ENCODE peak calls at places on chromosomes 2 and 18, in six cellular contexts. Y is IMR-90, R is H9, O is H1, A is mesenchymal stem cell, J is trophoblast cell. Q is an unnamed sample.

GRCh38 chr2:100630473-100630977 is 67.7 kb downstream of the PDCL3 start:
- DNase-seq in Y (no peak), R (no peak), O (no peak), A (no peak), J (no peak), Q (no peak)

GRCh38 chr2:116674188-116674587 is 1140.3 kb upstream of the DDX18 start:
- DNase-seq in Y (no peak), R (no peak), O (no peak), A (no peak), J (no peak), Q (no peak)

GRCh38 chr2:100786297-100786658 is 33.7 kb upstream of the NPAS2 start:
- DNase-seq in Y (peak), R (no peak), O (no peak), A (peak), J (peak), Q (no peak)

GRCh38 chr2:27191107-27191829 is 20.6 kb upstream of the ATRAID start:
- DNase-seq in Y (peak), R (peak), O (no peak), A (peak), J (peak), Q (peak)

GRCh38 chr2:176873403-176873802 is 339.2 kb upstream of the HNRNPA3 start:
- DNase-seq in Y (peak), R (no peak), O (no peak), A (no peak), J (no peak), Q (no peak)

GRCh38 chr2:30655211-30655610 is 152.0 kb downstream of the CAPN13 start:
- DNase-seq in Y (peak), R (no peak), O (no peak), A (peak), J (no peak), Q (no peak)

GRCh38 chr2:62440281-62440946 is 65.6 kb downstream of the TMEM17 start:
- DNase-seq in Y (no peak), R (no peak), O (no peak), A (no peak), J (no peak), Q (no peak)

GRCh38 chr2:44291281-44292248 is 16.3 kb downstream of the SLC3A1 start:
- DNase-seq in Y (peak), R (peak), O (no peak), A (peak), J (peak), Q (no peak)

GRCh38 chr18:68438983-68439382 is 275.9 kb downstream of the TMX3 start:
- DNase-seq in Y (peak), R (no peak), O (no peak), A (peak), J (peak), Q (peak)

GRCh38 chr18:59649575-59649974 is 47.6 kb downstream of the CCBE1 start:
- DNase-seq in Y (peak), R (no peak), O (no peak), A (no peak), J (no peak), Q (no peak)

GRCh38 chr18:56869189-56869777 is 218.1 kb downstream of the WDR7 start:
- DNase-seq in Y (peak), R (no peak), O (no peak), A (peak), J (peak), Q (no peak)

GRCh38 chr2:191946471-191947182 is 99.7 kb upstream of the CAVIN2 start:
- DNase-seq in Y (no peak), R (no peak), O (no peak), A (no peak), J (no peak), Q (no peak)

GRCh38 chr18:45780568-45780967 is 44.9 kb upstream of the SIGLEC15 start:
- DNase-seq in Y (peak), R (no peak), O (no peak), A (no peak), J (no peak), Q (no peak)

GRCh38 chr2:196939381-196939780 is 12.9 kb upstream of the PGAP1 start:
- DNase-seq in Y (peak), R (no peak), O (no peak), A (peak), J (peak), Q (no peak)

GRCh38 chr2:157093666-157094065 is 163.8 kb upstream of the GALNT5 start:
- DNase-seq in Y (no peak), R (no peak), O (no peak), A (no peak), J (no peak), Q (no peak)

GRCh38 chr2:189854956-189855355 is 70.7 kb downstream of the PMS1 start:
- DNase-seq in Y (peak), R (no peak), O (no peak), A (peak), J (no peak), Q (no peak)

GRCh38 chr2:169693344-169693743 is 861 bp downstream of the CFAP210 start:
- DNase-seq in Y (no peak), R (no peak), O (no peak), A (peak), J (peak), Q (no peak)

GRCh38 chr2:239082425-239082824 is 234.5 kb downstream of the TWIST2 start:
- DNase-seq in Y (no peak), R (no peak), O (no peak), A (no peak), J (no peak), Q (no peak)

GRCh38 chr2:128557841-128558241 is 239.2 kb upstream of the HS6ST1 start:
- DNase-seq in Y (peak), R (no peak), O (no peak), A (peak), J (peak), Q (no peak)

GRCh38 chr2:207243601-207244000 is 77.9 kb upstream of the KLF7 start:
- DNase-seq in Y (no peak), R (no peak), O (no peak), A (no peak), J (no peak), Q (no peak)

GRCh38 chr18:41761329-41762028 is 193.6 kb upstream of the PIK3C3 start:
- DNase-seq in Y (peak), R (no peak), O (no peak), A (peak), J (peak), Q (no peak)

GRCh38 chr2:88139203-88139702 is 11.4 kb upstream of the FABP1 start:
- DNase-seq in Y (no peak), R (no peak), O (no peak), A (no peak), J (no peak), Q (no peak)

GRCh38 chr2:90207454-90208058 is 1516.1 kb downstream of the RPIA start:
- DNase-seq in Y (no peak), R (no peak), O (no peak), A (no peak), J (peak), Q (no peak)

GRCh38 chr2:30235008-30235655 is 3.8 kb downstream of the LBH start:
- DNase-seq in Y (peak), R (no peak), O (no peak), A (no peak), J (no peak), Q (no peak)

GRCh38 chr2:238143239-238143951 is 4.9 kb downstream of the KLHL30 start:
- DNase-seq in Y (peak), R (no peak), O (no peak), A (peak), J (no peak), Q (no peak)

GRCh38 chr2:52765735-52766134 is 1001.9 kb upstream of the CHAC2 start:
- DNase-seq in Y (no peak), R (no peak), O (no peak), A (no peak), J (no peak), Q (no peak)

GRCh38 chr2:190084704-190085103 is 22.2 kb upstream of the MSTN start:
- DNase-seq in Y (no peak), R (no peak), O (no peak), A (no peak), J (no peak), Q (no peak)

GRCh38 chr2:48315847-48316194 is 214.1 kb upstream of the STON1 start:
- DNase-seq in Y (no peak), R (peak), O (no peak), A (no peak), J (peak), Q (peak)

DNA sequence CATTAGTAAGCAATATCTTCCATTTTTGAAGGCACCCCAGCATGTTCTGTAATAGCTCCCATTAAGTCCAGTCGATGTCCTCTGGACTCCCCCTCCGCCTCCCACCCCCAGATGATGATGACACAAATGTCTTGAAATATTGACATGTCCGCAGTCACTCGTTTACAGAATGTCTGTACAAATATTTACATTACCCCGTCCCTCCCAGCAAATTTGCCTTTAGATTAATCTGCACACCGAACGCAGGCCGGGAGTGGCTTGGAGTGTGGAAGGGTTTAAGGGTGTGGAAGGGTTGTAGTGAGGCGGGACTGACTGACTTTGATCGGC is 853 bp upstream of the OSBPL6 start:
- DNase-seq in Y (peak), R (no peak), O (no peak), A (no peak), J (no peak), Q (no peak)
- H3K18ac ChIP-seq in Y (no peak), R (no peak), O (no peak), A (peak), J (no peak), Q (peak)

GRCh38 chr2:46813680-46814079 is 101.9 kb downstream of the MCFD2 start:
- DNase-seq in Y (no peak), R (no peak), O (no peak), A (no peak), J (no peak), Q (no peak)

GRCh38 chr2:46814160-46814559 is 101.4 kb downstream of the MCFD2 start:
- DNase-seq in Y (peak), R (no peak), O (no peak), A (no peak), J (no peak), Q (no peak)

GRCh38 chr2:46813046-46813445 is 102.6 kb downstream of the MCFD2 start:
- DNase-seq in Y (peak), R (no peak), O (no peak), A (no peak), J (no peak), Q (no peak)

GRCh38 chr2:46811379-46812310 is 104.0 kb downstream of the MCFD2 start:
- DNase-seq in Y (no peak), R (no peak), O (no peak), A (no peak), J (no peak), Q (no peak)

DNA sequence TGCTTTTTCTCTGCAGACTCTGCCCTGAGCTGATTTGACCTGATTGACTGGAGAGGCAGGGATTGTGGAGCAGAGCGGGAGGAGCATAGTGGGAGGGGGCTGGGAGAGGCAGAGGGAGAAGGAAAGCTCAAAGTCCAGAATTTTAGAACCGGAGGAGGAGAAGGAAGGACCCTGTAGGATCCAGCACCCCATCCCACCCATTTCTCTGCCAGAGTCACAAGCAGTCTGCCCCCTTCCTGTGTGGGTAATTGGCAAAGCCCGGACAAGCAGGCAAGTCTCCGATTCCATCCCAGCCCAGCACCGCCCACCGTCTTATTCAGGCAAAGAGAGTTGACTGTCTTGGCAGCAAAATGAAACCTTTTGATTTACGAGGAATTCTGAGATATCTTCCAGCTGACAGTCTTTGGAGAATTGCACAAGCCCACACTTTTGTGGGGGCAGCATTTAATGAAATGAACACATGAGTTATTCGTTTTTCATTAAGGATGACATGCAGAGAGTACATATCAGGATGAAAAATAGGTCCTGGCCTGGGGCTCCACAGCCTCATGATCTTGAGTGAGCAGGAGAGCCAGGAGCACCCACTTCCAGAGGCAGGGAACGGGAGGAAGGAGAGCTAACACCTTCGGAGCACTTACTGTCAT is 103.1 kb downstream of the MCFD2 start:
- DNase-seq in Y (peak), R (no peak), O (no peak), A (no peak), J (no peak), Q (no peak)
- H2AFZ ChIP-seq in Y (peak), R (no peak), O (peak), A (no peak), J (no peak), Q (peak)

DNA sequence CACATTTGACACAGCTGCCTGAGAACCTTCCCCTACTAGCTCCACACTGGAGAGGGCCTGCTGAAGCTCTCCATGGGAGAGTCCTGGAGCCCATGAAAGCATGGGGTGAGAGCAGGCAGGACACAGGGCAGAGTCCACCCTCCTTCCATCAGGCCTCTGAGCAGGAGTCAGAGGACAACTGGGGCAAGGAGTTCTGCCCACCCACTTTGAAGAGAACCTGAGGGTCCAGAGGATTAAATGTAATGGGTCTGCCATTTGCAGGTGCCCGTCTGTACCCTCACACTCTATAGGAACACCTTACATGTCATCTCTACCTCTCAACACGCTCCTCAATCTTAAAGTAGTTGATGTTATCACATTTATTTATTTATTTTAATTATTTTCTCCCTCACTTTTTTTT is 10.4 kb downstream of the ADRA2B start:
- DNase-seq in Y (no peak), R (no peak), O (no peak), A (no peak), J (no peak), Q (no peak)
- H3K14ac ChIP-seq in Y (no peak), R (no peak), O (no peak), A (no peak), J (no peak), Q (no peak)

DNA sequence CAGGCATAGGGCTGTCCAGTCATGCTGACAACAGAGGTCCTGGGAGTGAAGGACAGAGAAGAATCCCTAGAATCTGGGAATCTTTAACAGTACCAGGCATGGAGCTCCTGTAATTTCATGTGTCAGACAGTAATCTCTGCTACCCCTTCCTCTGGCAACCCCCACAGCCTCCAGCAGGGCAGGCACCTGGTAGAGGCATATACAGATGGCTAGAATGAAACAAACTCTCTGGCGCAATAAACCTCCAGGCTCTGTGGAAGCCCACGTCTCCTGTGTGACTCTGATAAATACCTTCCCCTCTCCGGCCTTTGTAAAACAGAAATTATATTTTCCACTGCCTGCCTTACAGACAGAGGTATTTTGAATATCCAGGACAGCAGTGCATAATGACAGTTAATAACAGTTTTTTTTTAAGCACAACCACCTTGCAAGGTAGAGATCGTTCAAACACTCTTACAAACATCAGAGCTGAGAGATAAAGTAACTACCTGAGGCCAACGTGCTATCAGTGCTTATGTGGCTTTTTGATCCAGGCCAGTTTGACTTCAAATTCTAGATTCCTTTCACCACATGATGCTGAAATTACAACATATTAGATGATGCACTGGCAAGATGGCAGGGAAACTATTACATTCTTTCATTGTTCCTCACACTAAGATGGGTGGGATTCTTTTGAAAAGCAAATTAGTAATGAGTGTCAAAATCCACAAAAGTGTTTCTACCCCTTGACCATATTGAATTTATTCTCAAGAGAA is 47.7 kb upstream of the TMEM247 start:
- DNase-seq in Y (peak), R (no peak), O (no peak), A (no peak), J (peak), Q (no peak)
- H3K18ac ChIP-seq in Y (peak), R (no peak), O (no peak), A (no peak), J (no peak), Q (no peak)

GRCh38 chr2:147609301-147609700 is 235.5 kb upstream of the ACVR2A start:
- DNase-seq in Y (no peak), R (no peak), O (no peak), A (no peak), J (peak), Q (no peak)
- H2AFZ ChIP-seq in Y (no peak), R (no peak), O (no peak), A (no peak), J (no peak), Q (peak)

DNA sequence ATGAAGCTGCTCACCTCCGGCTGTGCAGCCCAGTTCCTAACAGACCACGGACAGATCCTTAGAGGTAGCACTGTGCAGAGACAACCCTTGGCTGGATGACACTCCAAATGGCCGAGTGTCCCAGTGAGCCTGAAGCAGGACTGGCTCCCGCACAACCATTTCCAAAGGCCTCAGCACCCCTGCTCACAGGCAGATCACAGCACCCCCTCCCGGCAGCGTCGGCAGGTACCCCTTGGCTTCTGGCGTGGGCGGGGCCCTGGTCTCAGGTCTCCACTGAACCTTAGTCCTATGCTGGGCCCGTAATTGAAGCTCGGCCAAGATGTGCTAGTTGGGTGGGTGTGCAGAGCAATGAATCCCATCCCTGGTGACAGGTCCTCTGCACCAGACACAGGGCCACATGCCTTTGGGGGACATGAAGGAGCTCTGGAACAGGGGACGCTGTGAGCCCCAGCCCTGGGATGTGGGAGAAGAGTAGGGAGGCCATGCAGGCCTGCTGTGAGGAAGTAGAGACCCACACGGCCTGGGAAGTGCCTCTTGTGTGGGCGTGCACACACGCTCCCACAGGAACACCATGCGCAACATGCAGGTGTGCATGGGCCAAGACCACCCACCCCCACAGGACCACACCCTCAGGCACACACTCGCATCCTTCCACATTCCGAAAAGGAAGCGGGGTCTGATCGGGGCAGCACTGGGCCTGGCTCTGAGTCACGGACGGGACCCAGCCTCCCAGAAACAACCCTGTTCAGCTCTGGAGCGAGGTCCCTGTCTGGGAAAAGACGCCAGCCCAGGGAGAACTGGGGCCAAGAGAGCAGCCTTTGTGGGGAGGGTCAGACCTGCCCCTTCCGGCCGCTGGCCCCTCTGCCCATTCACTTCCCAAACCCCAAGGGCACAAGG is 2.8 kb downstream of the DUSP2 start:
- DNase-seq in Y (no peak), R (peak), O (no peak), A (no peak), J (no peak), Q (no peak)
- H3K14ac ChIP-seq in Y (no peak), R (no peak), O (no peak), A (no peak), J (no peak), Q (no peak)

GRCh38 chr2:6773694-6774044 is 92.0 kb downstream of the CMPK2 start:
- DNase-seq in Y (no peak), R (no peak), O (no peak), A (no peak), J (no peak), Q (no peak)

GRCh38 chr2:6772366-6772710 is 93.4 kb downstream of the CMPK2 start:
- DNase-seq in Y (peak), R (peak), O (no peak), A (no peak), J (no peak), Q (peak)

GRCh38 chr2:6771539-6772365 is 94.0 kb downstream of the CMPK2 start:
- DNase-seq in Y (no peak), R (peak), O (no peak), A (no peak), J (no peak), Q (peak)

GRCh38 chr2:6776125-6776524 is 89.6 kb downstream of the CMPK2 start:
- DNase-seq in Y (no peak), R (no peak), O (no peak), A (no peak), J (no peak), Q (no peak)

GRCh38 chr2:6773007-6773693 is 92.6 kb downstream of the CMPK2 start:
- DNase-seq in Y (peak), R (peak), O (peak), A (peak), J (peak), Q (peak)
- H3K18ac ChIP-seq in Y (no peak), R (no peak), O (peak), A (no peak), J (no peak), Q (peak)

GRCh38 chr2:103781401-103781800 is 1019.6 kb downstream of the TMEM182 start:
- DNase-seq in Y (no peak), R (no peak), O (no peak), A (no peak), J (no peak), Q (peak)
- H2AFZ ChIP-seq in Y (no peak), R (no peak), O (no peak), A (no peak), J (no peak), Q (peak)

DNA sequence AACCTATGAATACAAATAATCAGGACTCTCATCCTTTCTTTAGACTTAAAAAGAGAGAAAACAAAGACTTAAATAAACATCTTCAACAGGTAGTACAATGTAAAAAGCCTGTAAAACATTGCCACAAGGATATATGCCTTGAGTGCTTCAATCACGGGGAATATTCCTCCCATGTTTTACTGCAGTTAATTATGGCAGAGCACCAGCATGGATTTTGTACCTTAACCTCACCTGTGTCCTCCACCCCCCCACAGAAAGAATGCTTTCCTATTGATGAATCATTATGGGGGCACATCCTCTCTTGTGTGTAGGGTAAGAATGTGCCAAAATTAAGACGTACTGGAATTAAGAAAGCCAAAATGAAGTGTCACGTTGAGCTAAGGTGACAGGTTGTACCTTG is 189.9 kb upstream of the FOSL2 start:
- DNase-seq in Y (no peak), R (no peak), O (no peak), A (no peak), J (no peak), Q (no peak)
- H3K14ac ChIP-seq in Y (no peak), R (no peak), O (no peak), A (no peak), J (no peak), Q (no peak)

Q was measured in neuronal stem cell.